ENCODE peak calls at places on chromosome 12, in five cellular contexts. A is astrocyte, O is endothelial cell, B is cardiac fibroblast, I is heart right ventricle. W is an unnamed sample.

GRCh38 chr12:13250416-13250815 is 53.9 kb downstream of the EMP1 start:
- DNase-seq in A (peak), O (no peak), I (no peak), B (peak), W (no peak)

GRCh38 chr12:69475237-69475984 is 5.2 kb downstream of the FRS2 start:
- DNase-seq in A (no peak), I (no peak), B (peak), O (no peak), W (no peak)

GRCh38 chr12:103677341-103677740 is 90.3 kb downstream of the STAB2 start:
- DNase-seq in B (no peak), O (peak), A (no peak), I (no peak), W (no peak)

GRCh38 chr12:62207248-62207647 is 53.0 kb upstream of the USP15 start:
- DNase-seq in I (no peak), B (no peak), A (no peak), O (no peak), W (no peak)

GRCh38 chr12:18275974-18276373 is 14.7 kb downstream of the PIK3C2G start:
- DNase-seq in I (no peak), A (peak), O (no peak), B (no peak), W (no peak)

GRCh38 chr12:22828059-22828458 is 203.1 kb downstream of the ETNK1 start:
- DNase-seq in O (no peak), I (no peak), B (no peak), A (no peak), W (no peak)

GRCh38 chr12:111093428-111094142 is 173.2 kb upstream of the MYL2 start:
- DNase-seq in B (no peak), O (no peak), A (no peak), I (no peak), W (peak)

GRCh38 chr12:113420996-113421595 is 1.1 kb upstream of the SDSL start:
- DNase-seq in B (no peak), O (no peak), A (no peak), I (no peak), W (no peak)

GRCh38 chr12:2834581-2835491 is at the start of gene NRIP2:
- DNase-seq in B (peak), A (peak), O (no peak), I (peak), W (no peak)

GRCh38 chr12:68641138-68641537 is 30.4 kb downstream of the RAP1B start:
- DNase-seq in A (no peak), B (no peak), O (no peak), I (no peak), W (peak)

GRCh38 chr12:108591267-108591980 is 6.5 kb downstream of the TMEM119 start:
- DNase-seq in O (no peak), A (no peak), I (no peak), B (no peak), W (no peak)

GRCh38 chr12:4900327-4900726 is 9.4 kb upstream of the KCNA1 start:
- DNase-seq in B (peak), I (no peak), A (peak), O (no peak), W (no peak)

GRCh38 chr12:49489720-49490119 is 49.1 kb upstream of the KCNH3 start:
- DNase-seq in O (no peak), I (no peak), A (peak), B (peak), W (no peak)

GRCh38 chr12:58414398-58414871 is 473.1 kb downstream of the ATP23 start:
- DNase-seq in O (no peak), A (peak), B (peak), I (no peak), W (no peak)

GRCh38 chr12:75820848-75821578 is 210.6 kb downstream of the PHLDA1 start:
- DNase-seq in A (peak), O (no peak), I (peak), B (peak), W (no peak)
- TF ChIP-seq CTCF in A (no peak), O (no peak), I (no peak), B (peak), W (no peak)

DNA sequence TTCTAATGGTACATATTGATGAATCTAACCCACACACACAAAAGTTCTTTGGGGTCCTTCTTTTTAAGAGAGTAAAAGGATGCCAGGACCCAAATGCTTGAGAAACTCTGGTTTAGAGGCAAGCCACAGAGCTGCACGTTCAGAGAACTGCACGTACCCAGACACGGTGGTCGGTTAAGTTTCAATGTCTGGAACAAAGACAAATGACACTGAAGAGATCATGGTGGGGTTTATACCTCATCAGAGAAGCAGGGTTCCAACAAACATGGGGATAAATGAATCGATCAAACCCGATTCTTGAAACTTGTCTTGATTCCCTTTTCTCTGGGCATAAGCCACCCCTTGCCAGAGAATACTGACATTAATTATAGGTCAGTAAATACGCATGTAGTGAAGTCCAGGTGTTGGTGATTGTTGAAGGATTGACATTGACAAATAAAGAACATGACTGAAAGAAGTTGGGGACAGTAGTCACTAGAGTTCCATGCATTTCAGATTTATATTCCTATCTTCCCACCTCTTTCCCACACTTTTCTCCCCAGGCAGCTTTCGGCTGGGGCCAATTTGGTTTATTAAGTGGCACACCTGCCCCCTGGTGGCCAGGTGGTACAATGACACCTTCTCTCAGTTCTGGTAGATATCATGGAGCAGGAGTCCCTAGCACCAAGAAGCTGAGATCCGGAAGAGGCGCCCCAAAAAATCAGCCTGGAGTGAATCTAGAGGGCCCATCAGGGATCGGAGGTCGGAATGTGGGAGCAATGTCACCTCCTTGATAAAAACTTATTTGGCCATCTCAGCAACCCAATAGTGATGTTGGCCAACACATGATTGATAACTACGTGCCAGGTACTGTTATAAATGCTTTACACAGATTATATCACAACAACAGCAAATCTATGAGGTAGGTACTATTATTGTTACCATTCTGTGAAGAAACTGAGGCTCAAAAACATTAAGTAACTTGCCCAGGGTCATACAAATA is 17.8 kb upstream of the HDAC7 start:
- DNase-seq in O (peak), A (no peak), I (peak), B (peak), W (peak)
- TF ChIP-seq CTCF in O (peak), A (peak), I (peak), B (peak), W (peak)

DNA sequence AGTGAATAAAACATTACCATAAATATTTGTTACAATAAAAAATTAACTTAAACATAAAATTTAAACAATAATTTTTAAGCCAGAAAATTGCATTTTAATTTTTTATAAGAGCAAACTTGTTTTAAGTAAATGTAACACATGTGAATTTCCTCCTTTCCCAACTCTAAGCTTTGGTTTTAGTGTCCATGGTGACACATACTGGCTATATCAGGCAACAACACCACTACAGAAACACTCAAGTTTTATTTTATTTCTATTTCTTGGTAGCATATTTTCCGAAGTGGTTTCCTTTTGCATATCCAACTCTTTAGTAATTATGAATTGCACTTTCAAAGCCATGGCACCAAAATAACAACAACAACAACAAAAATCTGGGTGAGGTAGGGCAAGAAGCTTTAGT is 2.2 kb downstream of the NELL2 start:
- DNase-seq in I (no peak), A (peak), O (no peak), B (peak), W (peak)
- TF ChIP-seq CTCF in I (no peak), A (peak), O (no peak), B (no peak), W (no peak)

DNA sequence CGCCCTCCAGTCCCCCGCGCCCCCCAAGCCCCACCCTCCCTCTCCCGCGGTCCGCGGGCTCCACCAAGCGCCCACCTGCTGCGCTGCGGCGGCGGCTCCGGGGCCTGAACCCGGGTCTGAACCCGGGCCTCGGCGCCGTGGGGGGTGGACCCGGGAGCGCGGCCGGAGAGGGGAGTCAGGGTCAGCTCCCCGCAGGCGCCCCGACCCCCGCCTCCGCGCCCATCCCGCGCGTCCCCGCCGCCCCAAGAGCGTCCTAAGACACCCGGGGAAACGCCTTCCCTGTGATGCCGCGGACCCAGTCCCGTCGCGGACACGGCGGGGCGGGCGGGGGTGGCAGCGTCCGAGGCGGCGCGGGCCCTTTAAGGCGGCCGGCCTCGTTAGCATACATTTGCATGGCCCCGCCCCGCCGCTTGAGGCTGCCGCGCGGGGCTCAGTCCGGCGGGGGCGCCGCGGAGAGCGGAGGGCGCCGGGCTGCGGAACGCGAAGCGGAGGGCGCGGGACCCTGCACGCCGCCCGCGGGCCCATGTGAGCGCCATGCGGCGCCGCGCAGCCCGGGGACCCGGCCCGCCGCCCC is at the start of gene MMP17:
- DNase-seq in A (peak), O (peak), B (peak), I (peak), W (peak)
- TF ChIP-seq CTCF in A (no peak), O (no peak), B (no peak), I (no peak), W (peak)

W was measured in GM20000.